ENCODE peak calls at places on chromosome 17, in five cellular contexts. F is A549, B is K562, N is GM12878, E is HepG2. V is an unnamed sample.

GRCh38 chr17:76026714-76027158 is 370 bp downstream of the EVPL start:
- DNase-seq in F (no peak), B (no peak), N (no peak), E (no peak), V (no peak)

GRCh38 chr17:18158022-18158600 is 25.5 kb upstream of the ALKBH5 start:
- DNase-seq in F (peak), B (peak), N (peak), E (no peak), V (peak)

GRCh38 chr17:79827179-79827578 is 12.1 kb downstream of the CBX4 start:
- DNase-seq in F (no peak), B (peak), N (no peak), E (no peak), V (no peak)

GRCh38 chr17:69654981-69655581 is 240.6 kb downstream of the MAP2K6 start:
- DNase-seq in F (no peak), B (no peak), N (no peak), E (no peak), V (peak)

GRCh38 chr17:80774643-80775281 is 216.9 kb upstream of the CHMP6 start:
- DNase-seq in F (no peak), B (no peak), N (no peak), E (no peak), V (no peak)

GRCh38 chr17:28675980-28676379 is 14.0 kb downstream of the SUPT6H start:
- DNase-seq in F (peak), B (peak), N (no peak), E (peak), V (no peak)

GRCh38 chr17:47630614-47631013 is 19.1 kb upstream of the KPNB1 start:
- DNase-seq in F (no peak), B (peak), N (no peak), E (no peak), V (no peak)

GRCh38 chr17:74096456-74096855 is 107.0 kb upstream of the RPL38 start:
- DNase-seq in F (no peak), B (no peak), N (no peak), E (no peak), V (no peak)

GRCh38 chr17:77151236-77151635 is 10.5 kb downstream of the SEC14L1 start:
- DNase-seq in F (no peak), B (no peak), N (no peak), E (no peak), V (no peak)

GRCh38 chr17:68437979-68438877 is 19.1 kb downstream of the WIPI1 start:
- DNase-seq in F (no peak), B (peak), N (no peak), E (peak), V (peak)

GRCh38 chr17:81666092-81666341 is 388 bp downstream of the OXLD1 start:
- DNase-seq in F (no peak), B (no peak), N (no peak), E (peak), V (peak)

GRCh38 chr17:68733241-68734176 is 132.3 kb upstream of the FAM20A start:
- DNase-seq in F (no peak), B (peak), N (no peak), E (peak), V (peak)

GRCh38 chr17:2017274-2017941 is 7.7 kb downstream of the RTN4RL1 start:
- DNase-seq in F (no peak), B (no peak), N (no peak), E (no peak), V (no peak)

GRCh38 chr17:57366558-57367351 is 110.4 kb downstream of the MSI2 start:
- DNase-seq in F (no peak), B (peak), N (no peak), E (peak), V (no peak)

GRCh38 chr17:29176500-29177351 is 3.5 kb downstream of the MYO18A start:
- DNase-seq in F (peak), B (peak), N (no peak), E (peak), V (peak)

GRCh38 chr17:29718446-29719039 is 95.8 kb upstream of the CORO6 start:
- DNase-seq in F (no peak), B (no peak), N (no peak), E (no peak), V (no peak)

GRCh38 chr17:78258323-78259229 is 27.1 kb downstream of the TMEM235 start:
- DNase-seq in F (no peak), B (peak), N (no peak), E (peak), V (peak)

GRCh38 chr17:59643159-59643857 is 23.6 kb downstream of the CLTC start:
- DNase-seq in F (no peak), B (no peak), N (no peak), E (no peak), V (peak)

GRCh38 chr17:45976755-45977505 is 22.1 kb upstream of the STH start:
- DNase-seq in F (no peak), B (peak), N (no peak), E (no peak), V (peak)

GRCh38 chr17:60600490-60601431 is 768 bp downstream of the PPM1D start:
- DNase-seq in F (peak), B (peak), N (peak), E (peak), V (peak)

GRCh38 chr17:28326114-28326513 is 7.1 kb downstream of the TMEM97 start:
- DNase-seq in F (no peak), B (no peak), N (no peak), E (no peak), V (no peak)

GRCh38 chr17:61200349-61200735 is 199.3 kb upstream of the TBX2 start:
- DNase-seq in F (no peak), B (no peak), N (no peak), E (no peak), V (peak)

GRCh38 chr17:76783146-76783545 is 45.2 kb downstream of the MFSD11 start:
- DNase-seq in F (no peak), B (no peak), N (peak), E (no peak), V (no peak)

GRCh38 chr17:43871947-43872690 is 25.1 kb downstream of the CD300LG start:
- DNase-seq in F (no peak), B (no peak), N (no peak), E (no peak), V (no peak)

GRCh38 chr17:37708616-37709212 is 36.1 kb downstream of the HNF1B start:
- DNase-seq in F (peak), B (no peak), N (no peak), E (peak), V (peak)

GRCh38 chr17:78301821-78302213 is 58.1 kb downstream of the SOCS3 start:
- DNase-seq in F (no peak), B (no peak), N (no peak), E (no peak), V (no peak)

GRCh38 chr17:76924345-76925332 is 56.4 kb downstream of the MGAT5B start:
- DNase-seq in F (no peak), B (no peak), N (no peak), E (no peak), V (no peak)

GRCh38 chr17:38893612-38894011 is 23.8 kb downstream of the LASP1 start:
- DNase-seq in F (no peak), B (peak), N (no peak), E (no peak), V (no peak)

GRCh38 chr17:81075307-81075706 is 40.4 kb downstream of the BAIAP2 start:
- DNase-seq in F (no peak), B (no peak), N (no peak), E (no peak), V (no peak)

GRCh38 chr17:73066148-73066884 is 26.2 kb downstream of the SLC39A11 start:
- DNase-seq in F (no peak), B (no peak), N (no peak), E (no peak), V (peak)

DNA sequence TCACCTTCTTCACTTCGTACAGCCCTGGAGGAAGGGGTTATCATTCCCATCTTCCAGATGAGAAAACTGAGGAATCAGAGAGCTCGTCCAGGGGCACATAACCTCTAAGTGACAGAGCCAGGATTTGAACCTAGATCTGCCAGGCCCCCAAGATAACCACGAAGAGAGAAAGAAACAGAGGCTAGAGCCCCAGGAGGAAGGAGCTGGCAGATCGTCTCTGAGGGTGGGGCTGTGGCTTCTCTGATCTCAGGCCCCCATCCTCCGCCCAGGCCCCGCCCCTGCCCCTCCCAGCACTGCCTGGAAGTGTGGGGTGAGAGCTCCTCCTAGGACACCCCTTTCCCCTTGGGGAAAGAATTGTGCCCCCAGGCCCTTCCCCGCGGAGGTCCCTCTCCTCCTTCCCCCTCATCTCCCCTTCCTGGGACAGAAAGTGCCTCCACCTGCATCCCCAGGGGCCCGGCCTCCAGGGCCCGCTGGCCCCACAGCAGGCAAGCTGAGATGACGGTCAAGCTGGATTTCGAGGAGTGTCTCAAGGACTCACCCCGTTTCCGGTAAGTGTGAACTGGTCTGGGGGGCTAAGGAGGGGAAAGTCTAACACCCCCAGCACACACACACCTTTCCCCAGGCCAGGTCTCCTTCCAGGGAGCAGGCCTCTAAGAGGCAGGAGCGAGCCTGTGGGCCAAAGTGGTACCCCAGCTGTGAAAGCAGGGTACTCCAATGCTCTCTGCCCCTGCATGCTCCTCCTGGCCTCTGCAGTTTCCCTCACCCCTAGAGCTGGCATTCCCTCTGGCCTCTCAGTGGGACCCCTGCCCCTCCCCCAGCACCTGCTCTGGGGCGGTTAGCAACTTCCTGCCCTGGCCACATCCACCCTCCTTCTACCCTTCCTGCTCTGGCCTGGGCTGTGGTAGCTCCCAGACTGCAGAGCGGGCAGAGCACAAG is at the start of gene ACAP1:
- DNase-seq in F (no peak), B (peak), N (no peak), E (no peak), V (no peak)
- TF ChIP-seq BHLHE40 in F (no peak), B (no peak), N (peak), E (no peak), V (no peak)

GRCh38 chr17:54694287-54694887 is 206.3 kb upstream of the TOM1L1 start:
- DNase-seq in F (no peak), B (no peak), N (no peak), E (no peak), V (no peak)
- TF ChIP-seq CEBPB in F (no peak), B (no peak), N (no peak), E (no peak), V (no peak)

DNA sequence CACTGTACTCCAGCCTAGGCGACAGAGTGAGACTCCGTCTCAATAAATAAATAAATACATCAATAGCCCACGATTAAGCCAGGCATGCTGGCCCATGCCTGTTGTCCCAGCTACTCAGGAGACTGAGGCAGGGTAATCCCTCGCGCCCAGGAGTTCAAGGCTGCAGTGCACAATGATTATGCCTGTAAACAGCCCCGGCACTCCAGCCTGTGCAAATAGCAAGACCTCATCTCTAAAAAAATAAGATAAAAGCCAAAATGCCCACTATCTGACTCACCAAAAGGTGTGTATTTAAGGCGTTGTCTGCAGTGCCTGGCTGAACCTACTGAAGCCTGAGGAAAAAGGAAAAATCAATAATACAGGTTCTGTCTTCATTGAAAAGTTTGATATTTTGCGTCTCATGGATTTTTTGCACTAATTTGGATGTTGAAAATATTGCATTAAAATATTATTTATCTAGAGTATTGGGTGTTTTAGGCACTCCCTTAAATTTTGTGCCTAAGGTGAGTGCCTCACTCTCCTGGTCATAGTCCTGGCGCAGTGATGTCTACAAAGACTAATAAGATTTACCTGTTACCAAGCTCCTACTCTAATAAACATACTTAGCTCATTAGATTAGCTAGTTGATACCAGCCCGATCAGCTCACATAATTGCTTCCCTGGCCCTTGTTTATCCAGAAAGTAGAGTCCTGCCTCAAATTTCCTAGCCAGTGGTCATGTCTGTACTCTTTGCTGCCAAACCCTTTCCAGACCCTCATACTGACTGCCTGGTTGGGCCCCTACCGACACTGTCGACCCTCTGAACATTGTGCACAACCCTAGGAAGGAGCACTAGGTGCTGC is 24.7 kb upstream of the TOB1 start:
- DNase-seq in F (peak), B (no peak), N (no peak), E (peak), V (no peak)
- TF ChIP-seq BHLHE40 in F (no peak), B (no peak), N (no peak), E (peak), V (no peak)

GRCh38 chr17:58533616-58534188 is 19.3 kb upstream of the MTMR4 start:
- DNase-seq in F (no peak), B (no peak), N (no peak), E (no peak), V (no peak)
- TF ChIP-seq CEBPB in F (no peak), B (no peak), N (no peak), E (no peak), V (no peak)

V was measured in IMR-90.